ENCODE peak calls at places on chromosomes 7 and 10, in ten cellular contexts. D is lung; Q is heart left ventricle; L is stomach; A is esophagus squamous epithelium; I is tibial artery; E is RWPE2; T is A549; J is adrenal gland; F is CD8-positive, alpha-beta T cell. X is an unnamed sample. For H3K4me1, the result is how much of the 10 kb centered on the place peaks cover.

GRCh38 chr7:102098986-102099385 is 187.7 kb upstream of the SH2B2 start:
- DNase-seq in A (no peak), F (no peak), J (peak), Q (no peak), E (no peak), I (no peak), L (no peak), D (no peak), T (no peak), X (no peak)

GRCh38 chr7:155455132-155455693 is 2.7 kb upstream of the EN2 start:
- DNase-seq in I (no peak), L (no peak), A (no peak), Q (no peak), T (no peak), D (no peak), E (peak), F (no peak), J (no peak), X (no peak)

GRCh38 chr10:93515963-93516450 is 19.6 kb downstream of the CEP55 start:
- DNase-seq in Q (no peak), D (no peak), J (no peak), F (no peak), L (no peak), E (no peak), A (no peak), I (no peak), T (no peak), X (no peak)

GRCh38 chr7:45975367-45975766 is 54.3 kb upstream of the IGFBP3 start:
- DNase-seq in L (no peak), Q (no peak), E (no peak), F (no peak), T (no peak), I (no peak), A (no peak), J (no peak), D (peak), X (no peak)

GRCh38 chr10:46226232-46226631 is 60.6 kb upstream of the ANTXRL start:
- DNase-seq in L (peak), Q (no peak), D (no peak), F (peak), I (no peak), E (peak), A (no peak), T (no peak), J (peak), X (no peak)

GRCh38 chr10:11894381-11895107 is 71.4 kb downstream of the PROSER2 start:
- DNase-seq in L (no peak), A (no peak), T (no peak), I (no peak), D (no peak), Q (peak), E (peak), F (no peak), J (no peak), X (no peak)

GRCh38 chr10:43187213-43187612 is 49.0 kb downstream of the CSGALNACT2 start:
- DNase-seq in T (no peak), Q (no peak), F (no peak), A (no peak), L (no peak), I (no peak), E (no peak), J (no peak), D (no peak), X (no peak)

GRCh38 chr10:102208311-102209035 is 17.6 kb upstream of the ELOVL3 start:
- DNase-seq in I (no peak), Q (no peak), J (peak), L (no peak), A (no peak), F (no peak), T (no peak), D (no peak), E (no peak), X (no peak)

GRCh38 chr7:150314639-150315239 is 8.4 kb upstream of the LRRC61 start:
- DNase-seq in I (no peak), A (no peak), L (no peak), J (peak), T (no peak), Q (no peak), E (no peak), D (no peak), F (no peak), X (no peak)

DNA sequence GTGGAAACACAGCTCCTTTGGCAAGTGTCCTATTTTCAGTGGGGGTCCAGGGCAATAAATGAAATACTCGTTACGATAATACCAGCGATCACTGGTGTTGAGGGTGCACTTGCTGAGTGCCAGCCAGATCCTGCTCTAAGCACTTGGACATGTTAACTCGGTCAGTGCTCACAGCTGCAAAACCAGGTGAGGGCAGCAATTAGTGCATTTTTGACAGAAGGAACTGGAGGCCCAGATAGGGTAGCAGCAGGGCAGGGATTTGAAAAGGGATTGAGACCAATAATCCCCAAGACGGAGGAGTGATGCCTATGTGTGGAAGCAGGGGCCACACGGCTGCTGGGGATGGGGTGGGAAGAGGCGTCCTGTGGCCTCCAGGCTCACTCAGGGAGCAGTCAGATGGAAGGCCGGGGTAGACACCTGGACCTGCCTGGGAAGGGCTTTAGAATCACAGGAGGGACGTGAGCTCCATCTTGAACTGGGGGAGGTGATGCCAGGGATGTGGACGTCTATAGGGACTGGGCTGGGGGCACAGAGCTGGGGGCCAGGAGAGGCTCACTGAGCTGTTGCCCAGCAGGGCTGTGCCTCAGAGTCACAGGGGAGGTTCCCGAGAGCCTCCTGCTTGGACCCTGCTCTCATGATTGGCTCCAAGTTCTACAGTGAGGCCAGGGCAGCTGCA is 14.3 kb downstream of the PTPRE start:
- DNase-seq in Q (no peak), L (no peak), E (no peak), F (no peak), D (no peak), T (no peak), J (peak), A (no peak), I (no peak), X (no peak)
- H3K4me1 ChIP-seq in Q (under half), L (under half), E (under half), F (under half), D (under half), T (under half), J (under half), A (under half), I (under half), X (under half)

DNA sequence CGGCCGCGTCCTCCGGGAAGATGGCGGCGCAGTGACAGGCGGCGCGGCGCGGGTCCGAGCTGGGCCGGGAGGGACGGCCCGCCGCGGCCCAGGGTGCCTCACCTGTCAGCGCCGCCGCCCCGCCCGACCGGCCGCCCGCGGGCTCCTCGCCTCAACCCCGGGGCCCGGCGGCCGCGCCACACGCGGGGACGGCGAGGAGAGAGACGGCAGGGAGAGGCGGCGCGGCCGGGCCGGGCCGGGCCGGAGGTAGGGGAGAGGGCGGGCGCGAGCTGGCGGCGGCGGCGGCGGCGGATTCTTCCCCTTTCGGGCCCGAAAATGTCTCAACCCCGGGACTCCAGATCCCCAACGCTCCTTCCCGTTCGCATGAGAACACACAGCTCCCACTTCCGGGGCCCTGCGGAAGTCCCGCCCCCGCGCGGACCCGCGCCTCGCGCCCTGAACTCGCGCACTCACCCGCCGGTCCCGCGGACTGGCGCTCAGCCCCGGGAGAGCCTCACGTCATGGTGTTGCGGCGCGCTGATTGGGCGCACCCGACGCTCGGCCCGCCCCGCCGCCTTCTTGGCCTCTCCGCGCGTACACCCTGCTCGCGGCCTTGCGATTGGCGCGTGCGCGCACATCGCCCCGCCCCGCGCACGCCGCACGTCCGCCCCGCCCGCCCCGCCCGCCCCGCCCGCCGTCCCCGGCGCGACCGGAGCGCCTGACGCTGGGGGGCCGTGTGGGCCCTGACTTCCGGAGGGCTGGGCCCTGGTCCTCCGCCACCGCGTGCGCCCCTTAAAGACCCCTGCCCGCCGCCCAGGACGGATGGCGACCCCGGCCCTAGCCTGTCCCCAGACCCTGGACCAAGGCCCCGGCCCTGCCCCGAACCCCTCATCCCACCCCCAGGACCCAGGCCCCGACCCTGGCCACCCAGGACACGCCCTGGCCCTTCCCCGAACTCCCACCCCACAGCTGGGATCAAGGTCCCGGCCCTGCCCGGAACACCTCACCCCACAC is at the start of gene LARP4B:
- DNase-seq in T (peak), A (peak), J (peak), D (peak), I (peak), Q (peak), L (peak), E (peak), F (peak), X (peak)
- H3K4me3 ChIP-seq in T (peak), A (peak), J (peak), D (peak), I (peak), Q (peak), L (peak), E (peak), F (peak), X (peak)

GRCh38 chr7:30887464-30887872 is 24.2 kb upstream of the AQP1 start:
- DNase-seq in J (no peak), E (no peak), T (no peak), A (no peak), D (peak), Q (no peak), I (no peak), F (no peak), L (no peak), X (no peak)
- H3K4me1 ChIP-seq in J (under half), E (under half), T (under half), A (under half), D (under half), Q (under half), I (under half), F (under half), L (under half), X (under half)

GRCh38 chr10:47406870-47407648 is 23.0 kb upstream of the ZNF488 start:
- DNase-seq in L (peak), J (no peak), T (peak), D (no peak), I (no peak), F (no peak), E (peak), A (no peak), Q (no peak), X (peak)
- H3K4me3 ChIP-seq in L (no peak), J (no peak), T (peak), D (no peak), I (no peak), F (no peak), E (peak), A (no peak), Q (no peak), X (no peak)

DNA sequence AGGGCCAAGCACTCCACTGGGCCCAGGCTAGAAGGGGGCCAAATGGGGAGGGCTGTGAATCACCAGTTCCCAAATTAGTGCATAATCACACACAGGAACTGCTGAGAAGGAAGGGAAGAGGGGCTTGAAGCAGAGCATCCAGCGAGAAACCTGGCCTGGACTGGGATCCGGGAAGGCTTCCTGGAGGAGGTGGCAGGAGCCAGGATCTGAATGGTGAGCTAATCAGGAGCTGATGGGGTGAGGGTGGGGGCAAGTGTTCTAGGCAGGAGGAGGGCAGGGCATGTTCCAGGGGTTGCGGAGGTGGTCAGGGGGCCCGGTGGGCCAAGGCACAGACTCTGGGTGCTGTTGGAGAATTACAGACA is 12.6 kb downstream of the PWWP2B start:
- DNase-seq in D (no peak), T (no peak), J (no peak), A (no peak), Q (no peak), I (no peak), L (no peak), F (no peak), E (no peak), X (peak)
- H3K4me1 ChIP-seq in D (under half), T (under half), J (half or more), A (half or more), Q (under half), I (under half), L (half or more), F (under half), E (under half), X (half or more)

GRCh38 chr7:73829505-73829904 is 1.3 kb upstream of the CLDN4 start:
- DNase-seq in T (no peak), A (no peak), F (no peak), J (no peak), Q (no peak), I (no peak), L (no peak), D (no peak), E (no peak), X (no peak)

GRCh38 chr7:73830618-73830871 is 251 bp upstream of the CLDN4 start:
- DNase-seq in L (no peak), D (no peak), F (no peak), A (no peak), T (no peak), E (no peak), Q (no peak), J (no peak), I (no peak), X (no peak)

GRCh38 chr7:73830872-73831655 is at the start of gene CLDN4:
- DNase-seq in I (no peak), Q (no peak), J (no peak), D (peak), T (no peak), F (no peak), L (peak), E (peak), A (no peak), X (peak)

GRCh38 chr7:73828972-73829371 is 1.8 kb upstream of the CLDN4 start:
- DNase-seq in L (no peak), T (no peak), J (no peak), I (no peak), E (no peak), A (no peak), Q (no peak), F (no peak), D (no peak), X (no peak)

GRCh38 chr7:73829921-73830617 is 727 bp upstream of the CLDN4 start:
- DNase-seq in I (no peak), A (no peak), L (no peak), T (no peak), F (no peak), D (no peak), J (no peak), Q (no peak), E (no peak), X (no peak)
- H3K4me3 ChIP-seq in I (no peak), A (peak), L (no peak), T (no peak), F (no peak), D (no peak), J (no peak), Q (no peak), E (no peak), X (no peak)

DNA sequence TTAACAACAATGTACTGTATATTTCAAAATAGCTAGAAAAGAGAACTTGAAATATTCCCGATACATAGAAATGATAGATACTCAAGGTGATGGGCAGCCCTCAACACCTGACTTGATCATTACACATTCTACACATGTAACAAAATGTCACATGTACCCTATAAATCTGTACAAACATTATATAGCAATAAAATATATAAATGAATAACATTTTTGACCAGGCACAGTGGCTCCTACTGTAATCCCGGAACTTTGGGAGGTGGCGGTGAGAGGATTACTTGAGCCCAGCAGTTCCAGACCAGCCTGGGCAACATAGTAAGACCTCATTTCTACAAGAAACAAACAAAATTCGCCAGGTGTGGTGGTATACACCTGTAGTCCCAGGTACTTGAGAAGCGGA is 659.5 kb upstream of the NRP1 start:
- DNase-seq in D (no peak), Q (no peak), I (no peak), E (no peak), T (no peak), F (no peak), L (no peak), A (no peak), J (no peak), X (no peak)
- H3K4me1 ChIP-seq in D (under half), Q (under half), I (under half), E (under half), T (under half), F (under half), L (under half), A (under half), J (under half), X (under half)

GRCh38 chr10:80057171-80057570 is 21.3 kb upstream of the TMEM254 start:
- DNase-seq in J (no peak), T (no peak), F (no peak), D (no peak), Q (no peak), L (no peak), I (no peak), E (no peak), A (no peak), X (no peak)
- H3K4me3 ChIP-seq in J (no peak), T (no peak), F (no peak), D (no peak), Q (no peak), L (no peak), I (no peak), E (no peak), A (no peak), X (no peak)

X was measured in body of pancreas.